ENCODE peak calls at places on chromosomes 13 and 19, in four cellular contexts. W is AG04450, B is right atrium auricular region, C is tibial nerve. Q is an unnamed sample.
A peak's percentile ranks its signal among the peaks of the same experiment; 100 is the strongest.

GRCh38 chr13:30818323-30818960 is 83.1 kb downstream of the ALOX5AP start:
- DNase-seq in W (no peak), B (peak; percentile 83), C (no peak), Q (no peak)

GRCh38 chr13:44050450-44051063 is 170.9 kb downstream of the LACC1 start:
- DNase-seq in W (no peak), B (no peak), C (no peak), Q (no peak)

GRCh38 chr13:75612354-75612753 is 23.8 kb upstream of the LMO7 start:
- DNase-seq in W (no peak), B (no peak), C (no peak), Q (no peak)

GRCh38 chr19:19860756-19861390 is 4.8 kb upstream of the ZNF253 start:
- DNase-seq in W (no peak), B (no peak), C (no peak), Q (no peak)

GRCh38 chr13:101018720-101019119 is 344.1 kb upstream of the TMTC4 start:
- DNase-seq in W (peak; percentile 4), B (no peak), C (no peak), Q (no peak)

GRCh38 chr19:55642153-55643002 is 1.1 kb upstream of the ZNF581 start:
- DNase-seq in W (no peak), B (no peak), C (no peak), Q (no peak)

GRCh38 chr13:112721198-112722104 is 31.6 kb downstream of the ATP11A start:
- DNase-seq in W (no peak), B (no peak), C (no peak), Q (no peak)

GRCh38 chr13:79282976-79283375 is 123.1 kb downstream of the RBM26 start:
- DNase-seq in W (no peak), B (no peak), C (no peak), Q (no peak)

GRCh38 chr13:32081591-32081990 is 50.0 kb downstream of the FRY start:
- DNase-seq in W (no peak), B (no peak), C (no peak), Q (no peak)

GRCh38 chr13:95707035-95707434 is 30.1 kb downstream of the DNAJC3 start:
- DNase-seq in W (no peak), B (no peak), C (no peak), Q (no peak)

DNA sequence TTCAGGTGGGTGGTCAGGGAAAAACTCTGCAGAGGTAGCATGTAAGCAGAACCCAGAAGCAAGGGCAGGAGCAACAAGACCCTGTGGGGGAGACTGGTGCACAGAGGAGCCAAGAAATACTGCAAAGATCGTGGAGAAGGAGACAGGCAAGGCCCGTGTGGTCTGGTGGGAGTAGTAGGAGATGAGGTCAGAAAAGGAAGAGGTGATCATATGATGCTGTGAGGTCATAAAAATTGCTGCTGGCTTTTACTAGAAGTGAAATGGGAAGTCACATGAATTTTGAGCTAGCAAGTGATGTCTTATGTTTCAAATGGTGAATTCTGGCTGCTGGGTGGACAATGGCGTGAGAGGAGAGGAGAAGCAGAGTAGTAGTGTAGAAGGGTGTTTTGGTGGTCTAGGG is 205.2 kb downstream of the TSHZ3 start:
- DNase-seq in W (no peak), B (no peak), C (no peak), Q (no peak)
- H3K27ac ChIP-seq in W (no peak overlapping the region), B (no peak overlapping the region), C (no peak overlapping the region), Q (no peak overlapping the region)

GRCh38 chr13:50310734-50311133 is 295.5 kb downstream of the KCNRG start:
- DNase-seq in W (no peak), B (no peak), C (no peak), Q (no peak)
- H3K27ac ChIP-seq in W (no peak overlapping the region), B (no peak overlapping the region), C (no peak overlapping the region), Q (no peak overlapping the region)

GRCh38 chr13:113970810-113971470 is 2.9 kb downstream of the C13orf46 start:
- DNase-seq in W (peak; percentile 10), B (no peak), C (no peak), Q (no peak)
- H3K27ac ChIP-seq in W (peak overlapping the region; percentile 52), B (peak overlapping the region; percentile 46), C (peak overlapping the region; percentile 52), Q (peak overlapping the region; percentile 90)

GRCh38 chr19:18194208-18194530 is 1.2 kb downstream of the MPV17L2 start:
- DNase-seq in W (no peak), B (no peak), C (no peak), Q (no peak)
- H3K27ac ChIP-seq in W (no peak overlapping the region), B (no peak overlapping the region), C (no peak overlapping the region), Q (peak overlapping the region; percentile 90)

DNA sequence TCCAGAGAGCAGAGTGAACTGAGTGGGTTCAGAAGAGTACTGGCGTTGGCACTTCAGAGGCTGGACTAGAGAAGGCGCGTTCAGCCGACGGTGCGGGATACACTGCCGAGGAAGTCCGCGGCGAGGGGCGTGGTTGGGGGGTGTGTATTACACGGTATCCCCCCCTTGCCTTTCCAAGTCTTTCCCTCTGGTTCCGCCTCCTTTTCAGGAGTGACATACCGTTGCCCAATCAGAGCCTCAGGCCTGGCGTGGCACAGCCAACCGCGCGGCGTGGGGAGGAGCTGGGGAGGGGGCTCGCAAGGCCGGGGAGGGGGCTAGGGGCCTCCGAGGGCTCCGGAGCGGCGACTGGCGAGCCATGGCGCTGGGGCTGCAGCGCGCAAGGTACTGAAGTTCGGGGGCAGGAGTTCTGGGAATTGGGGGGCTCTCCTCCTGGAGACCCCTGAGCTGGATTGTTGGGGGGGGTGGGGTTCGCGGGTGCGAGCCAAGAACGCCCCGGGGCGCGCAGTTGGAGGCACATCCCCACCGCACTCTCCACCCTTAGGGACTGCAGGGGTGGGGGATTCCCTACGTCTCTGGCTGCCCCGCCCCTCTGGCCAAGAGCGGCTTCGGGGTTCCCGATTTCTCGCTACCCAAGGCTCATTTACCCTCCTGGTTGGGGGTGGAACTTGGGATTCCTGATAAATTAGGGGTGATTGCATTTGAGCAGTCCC is at the start of gene HIF3A:
- DNase-seq in W (no peak), B (peak; percentile 75), C (no peak), Q (no peak)
- H3K27ac ChIP-seq in W (no peak within 1 kb of the TSS), B (peak within 1 kb of the TSS; percentile 96), C (peak within 1 kb of the TSS; percentile 98), Q (peak within 1 kb of the TSS; percentile 98)

GRCh38 chr19:35120492-35120891 is 4.9 kb downstream of the FXYD3 start:
- DNase-seq in W (no peak), B (no peak), C (no peak), Q (no peak)
- H3K27ac ChIP-seq in W (no peak overlapping the region), B (peak overlapping the region; percentile 35), C (peak overlapping the region; percentile 83), Q (peak overlapping the region; percentile 81)

DNA sequence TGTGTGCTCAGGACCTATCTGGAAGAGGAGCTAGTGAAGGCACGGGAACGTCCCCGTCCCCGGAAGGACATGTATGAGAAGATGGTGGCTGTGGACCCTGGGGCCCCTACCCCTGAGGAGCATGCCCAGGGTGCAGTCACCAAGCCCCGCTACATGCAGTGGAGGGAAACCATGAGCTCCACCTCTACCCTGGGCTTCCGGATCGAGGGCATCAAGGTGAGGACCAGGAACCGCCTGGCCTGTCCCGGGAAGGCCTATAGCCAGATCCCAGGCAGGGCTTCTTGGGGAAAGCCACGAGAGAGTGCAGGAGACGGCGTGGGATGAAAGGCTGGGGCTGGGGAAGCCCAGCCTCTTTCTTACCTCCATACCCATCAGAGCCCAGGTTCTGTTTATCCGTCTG is 16.2 kb downstream of the ITPKC start:
- DNase-seq in W (no peak), B (no peak), C (no peak), Q (no peak)
- H3K27ac ChIP-seq in W (no peak overlapping the region), B (no peak overlapping the region), C (no peak overlapping the region), Q (no peak overlapping the region)

GRCh38 chr19:6334490-6335285 is 1.3 kb upstream of the ACER1 start:
- DNase-seq in W (no peak), B (no peak), C (no peak), Q (no peak)

GRCh38 chr19:6333439-6333838 is at the start of gene ACER1:
- DNase-seq in W (no peak), B (no peak), C (no peak), Q (no peak)
- H3K27ac ChIP-seq in W (no peak within 1 kb of the TSS), B (no peak within 1 kb of the TSS), C (no peak within 1 kb of the TSS), Q (no peak within 1 kb of the TSS)

GRCh38 chr19:17488593-17489391 is 18.5 kb downstream of the SLC27A1 start:
- DNase-seq in W (no peak), B (no peak), C (no peak), Q (no peak)
- H3K27ac ChIP-seq in W (no peak overlapping the region), B (no peak overlapping the region), C (no peak overlapping the region), Q (no peak overlapping the region)

Q was measured in esophagus muscularis mucosa.